ENCODE peak calls at places on chromosomes 2 and 18, in nine cellular contexts. One of them, this sample, is unnamed.

GRCh38 chr18:23967321-23968089 is 47.0 kb upstream of the TTC39C start:
- DNase-seq in SHP77: no peak
- DNase-seq in T1000: no peak
- DNase-seq in RWPE1: no peak
- DNase-seq in HCEC 1CT: no peak
- DNase-seq in GM13977: no peak
- DNase-seq in nephron progenitor cell: no peak
- DNase-seq in activated CD4-positive, alpha-beta T cell treated with anti-CD3 and anti-CD28 coated beads for 1 hour: no peak
- DNase-seq in H54: no peak
- DNase-seq in this sample: no peak

GRCh38 chr2:58609306-58609705 is 368.2 kb upstream of the FANCL start:
- DNase-seq in SHP77: no peak
- DNase-seq in T1000: no peak
- DNase-seq in RWPE1: no peak
- DNase-seq in HCEC 1CT: peak; percentile 19
- DNase-seq in GM13977: no peak
- DNase-seq in nephron progenitor cell: no peak
- DNase-seq in activated CD4-positive, alpha-beta T cell treated with anti-CD3 and anti-CD28 coated beads for 1 hour: no peak
- DNase-seq in H54: no peak
- DNase-seq in this sample: no peak

GRCh38 chr2:231922311-231922710 is 3.9 kb downstream of the NPPC start:
- DNase-seq in SHP77: no peak
- DNase-seq in T1000: no peak
- DNase-seq in RWPE1: no peak
- DNase-seq in HCEC 1CT: no peak
- DNase-seq in GM13977: no peak
- DNase-seq in nephron progenitor cell: no peak
- DNase-seq in activated CD4-positive, alpha-beta T cell treated with anti-CD3 and anti-CD28 coated beads for 1 hour: no peak
- DNase-seq in H54: no peak
- DNase-seq in this sample: no peak

GRCh38 chr18:43526436-43527150 is 249.3 kb upstream of the SYT4 start:
- DNase-seq in SHP77: no peak
- DNase-seq in T1000: no peak
- DNase-seq in RWPE1: no peak
- DNase-seq in HCEC 1CT: no peak
- DNase-seq in GM13977: no peak
- DNase-seq in nephron progenitor cell: no peak
- DNase-seq in activated CD4-positive, alpha-beta T cell treated with anti-CD3 and anti-CD28 coated beads for 1 hour: no peak
- DNase-seq in H54: no peak
- DNase-seq in this sample: no peak

GRCh38 chr2:200376422-200377142 is 70.1 kb downstream of the SPATS2L start:
- DNase-seq in SHP77: no peak
- DNase-seq in T1000: no peak
- DNase-seq in RWPE1: no peak
- DNase-seq in HCEC 1CT: no peak
- DNase-seq in GM13977: no peak
- DNase-seq in nephron progenitor cell: no peak
- DNase-seq in activated CD4-positive, alpha-beta T cell treated with anti-CD3 and anti-CD28 coated beads for 1 hour: no peak
- DNase-seq in H54: no peak
- DNase-seq in this sample: no peak

GRCh38 chr2:169528271-169528701 is 18.8 kb downstream of the KLHL41 start:
- DNase-seq in SHP77: peak; percentile 8
- DNase-seq in T1000: peak; percentile 24
- DNase-seq in RWPE1: peak; percentile 41
- DNase-seq in HCEC 1CT: peak; percentile 44
- DNase-seq in GM13977: peak; percentile 47
- DNase-seq in nephron progenitor cell: peak; percentile 79
- DNase-seq in activated CD4-positive, alpha-beta T cell treated with anti-CD3 and anti-CD28 coated beads for 1 hour: peak; percentile 54
- DNase-seq in H54: no peak
- DNase-seq in this sample: peak; percentile 56

GRCh38 chr18:27298215-27298804 is 113.2 kb upstream of the CHST9 start:
- DNase-seq in SHP77: no peak
- DNase-seq in T1000: no peak
- DNase-seq in RWPE1: peak; percentile 5
- DNase-seq in HCEC 1CT: no peak
- DNase-seq in GM13977: no peak
- DNase-seq in nephron progenitor cell: no peak
- DNase-seq in activated CD4-positive, alpha-beta T cell treated with anti-CD3 and anti-CD28 coated beads for 1 hour: no peak
- DNase-seq in H54: no peak
- DNase-seq in this sample: peak; percentile 47

GRCh38 chr2:223580951-223581350 is 21.2 kb downstream of the SCG2 start:
- DNase-seq in SHP77: peak; percentile 59
- DNase-seq in T1000: no peak
- DNase-seq in RWPE1: peak; percentile 7
- DNase-seq in HCEC 1CT: peak; percentile 68
- DNase-seq in GM13977: no peak
- DNase-seq in nephron progenitor cell: no peak
- DNase-seq in activated CD4-positive, alpha-beta T cell treated with anti-CD3 and anti-CD28 coated beads for 1 hour: no peak
- DNase-seq in H54: peak; percentile 21
- DNase-seq in this sample: peak; percentile 29

GRCh38 chr2:42547014-42547413 is 21.4 kb upstream of the MTA3 start:
- DNase-seq in SHP77: no peak
- DNase-seq in T1000: no peak
- DNase-seq in RWPE1: no peak
- DNase-seq in HCEC 1CT: no peak
- DNase-seq in GM13977: no peak
- DNase-seq in nephron progenitor cell: no peak
- DNase-seq in activated CD4-positive, alpha-beta T cell treated with anti-CD3 and anti-CD28 coated beads for 1 hour: no peak
- DNase-seq in H54: no peak
- DNase-seq in this sample: no peak

GRCh38 chr18:582465-582864 is 2.3 kb downstream of the CETN1 start:
- DNase-seq in SHP77: no peak
- DNase-seq in T1000: no peak
- DNase-seq in RWPE1: no peak
- DNase-seq in HCEC 1CT: no peak
- DNase-seq in GM13977: no peak
- DNase-seq in nephron progenitor cell: no peak
- DNase-seq in activated CD4-positive, alpha-beta T cell treated with anti-CD3 and anti-CD28 coated beads for 1 hour: no peak
- DNase-seq in H54: no peak
- DNase-seq in this sample: no peak

GRCh38 chr2:132593171-132593570 is 76.8 kb downstream of the LYPD1 start:
- DNase-seq in SHP77: no peak
- DNase-seq in T1000: no peak
- DNase-seq in RWPE1: no peak
- DNase-seq in HCEC 1CT: no peak
- DNase-seq in GM13977: no peak
- DNase-seq in nephron progenitor cell: no peak
- DNase-seq in activated CD4-positive, alpha-beta T cell treated with anti-CD3 and anti-CD28 coated beads for 1 hour: no peak
- DNase-seq in H54: no peak
- DNase-seq in this sample: peak; percentile 38

GRCh38 chr18:49728542-49728941 is 84.8 kb downstream of the ACAA2 start:
- DNase-seq in SHP77: peak; percentile 19
- DNase-seq in T1000: no peak
- DNase-seq in RWPE1: no peak
- DNase-seq in HCEC 1CT: peak; percentile 47
- DNase-seq in GM13977: peak; percentile 64
- DNase-seq in nephron progenitor cell: peak; percentile 53
- DNase-seq in activated CD4-positive, alpha-beta T cell treated with anti-CD3 and anti-CD28 coated beads for 1 hour: no peak
- DNase-seq in H54: peak; percentile 25
- DNase-seq in this sample: peak; percentile 43

GRCh38 chr18:12592597-12593127 is 65.2 kb downstream of the SPIRE1 start:
- DNase-seq in SHP77: no peak
- DNase-seq in T1000: no peak
- DNase-seq in RWPE1: no peak
- DNase-seq in HCEC 1CT: no peak
- DNase-seq in GM13977: no peak
- DNase-seq in nephron progenitor cell: no peak
- DNase-seq in activated CD4-positive, alpha-beta T cell treated with anti-CD3 and anti-CD28 coated beads for 1 hour: no peak
- DNase-seq in H54: no peak
- DNase-seq in this sample: no peak

GRCh38 chr18:52422985-52423601 is 83.1 kb downstream of the DCC start:
- DNase-seq in SHP77: peak; percentile 8
- DNase-seq in T1000: no peak
- DNase-seq in RWPE1: no peak
- DNase-seq in HCEC 1CT: no peak
- DNase-seq in GM13977: no peak
- DNase-seq in nephron progenitor cell: no peak
- DNase-seq in activated CD4-positive, alpha-beta T cell treated with anti-CD3 and anti-CD28 coated beads for 1 hour: no peak
- DNase-seq in H54: no peak
- DNase-seq in this sample: no peak

GRCh38 chr2:191660575-191660974 is 17.4 kb upstream of the NABP1 start:
- DNase-seq in SHP77: no peak
- DNase-seq in T1000: no peak
- DNase-seq in RWPE1: no peak
- DNase-seq in HCEC 1CT: no peak
- DNase-seq in GM13977: no peak
- DNase-seq in nephron progenitor cell: no peak
- DNase-seq in activated CD4-positive, alpha-beta T cell treated with anti-CD3 and anti-CD28 coated beads for 1 hour: no peak
- DNase-seq in H54: no peak
- DNase-seq in this sample: no peak

GRCh38 chr18:29549759-29550158 is 1372.8 kb upstream of the CDH2 start:
- DNase-seq in SHP77: no peak
- DNase-seq in T1000: no peak
- DNase-seq in RWPE1: no peak
- DNase-seq in HCEC 1CT: no peak
- DNase-seq in GM13977: no peak
- DNase-seq in nephron progenitor cell: no peak
- DNase-seq in activated CD4-positive, alpha-beta T cell treated with anti-CD3 and anti-CD28 coated beads for 1 hour: no peak
- DNase-seq in H54: no peak
- DNase-seq in this sample: no peak

GRCh38 chr2:230863031-230863430 is 1.7 kb upstream of the ITM2C start:
- DNase-seq in SHP77: no peak
- DNase-seq in T1000: no peak
- DNase-seq in RWPE1: no peak
- DNase-seq in HCEC 1CT: no peak
- DNase-seq in GM13977: no peak
- DNase-seq in nephron progenitor cell: no peak
- DNase-seq in activated CD4-positive, alpha-beta T cell treated with anti-CD3 and anti-CD28 coated beads for 1 hour: no peak
- DNase-seq in H54: no peak
- DNase-seq in this sample: no peak

GRCh38 chr18:23191952-23192662 is 56.8 kb downstream of the CABLES1 start:
- DNase-seq in SHP77: peak; percentile 14
- DNase-seq in T1000: no peak
- DNase-seq in RWPE1: peak; percentile 13
- DNase-seq in HCEC 1CT: peak; percentile 70
- DNase-seq in GM13977: no peak
- DNase-seq in nephron progenitor cell: no peak
- DNase-seq in activated CD4-positive, alpha-beta T cell treated with anti-CD3 and anti-CD28 coated beads for 1 hour: no peak
- DNase-seq in H54: peak; percentile 44
- DNase-seq in this sample: peak; percentile 66

GRCh38 chr2:142515493-142515892 is 362.0 kb upstream of the KYNU start:
- DNase-seq in SHP77: no peak
- DNase-seq in T1000: no peak
- DNase-seq in RWPE1: no peak
- DNase-seq in HCEC 1CT: no peak
- DNase-seq in GM13977: no peak
- DNase-seq in nephron progenitor cell: no peak
- DNase-seq in activated CD4-positive, alpha-beta T cell treated with anti-CD3 and anti-CD28 coated beads for 1 hour: no peak
- DNase-seq in H54: no peak
- DNase-seq in this sample: peak; percentile 15

This sample was measured in bronchial epithelial cell.